ENCODE peak calls at places on chromosome 20, in seven cellular contexts. One of them, this sample, is unnamed. For H3K4me1, the result is how much of the 10 kb centered on the place peaks cover.

GRCh38 chr20:35060168-35060567 is 32.4 kb downstream of the TRPC4AP start:
- DNase-seq in sigmoid colon: no peak
- DNase-seq in heart left ventricle: no peak
- DNase-seq in GM23338: no peak
- DNase-seq in heart right ventricle: no peak
- DNase-seq in ascending aorta: no peak
- DNase-seq in suprapubic skin: no peak
- DNase-seq in this sample: no peak

GRCh38 chr20:24960861-24961260 is 11.8 kb downstream of the CST7 start:
- DNase-seq in ascending aorta: no peak
- DNase-seq in GM23338: no peak
- DNase-seq in sigmoid colon: no peak
- DNase-seq in heart left ventricle: no peak
- DNase-seq in suprapubic skin: no peak
- DNase-seq in heart right ventricle: no peak
- DNase-seq in this sample: no peak

GRCh38 chr20:49183444-49183843 is 4.7 kb downstream of the STAU1 start:
- DNase-seq in sigmoid colon: no peak
- DNase-seq in heart right ventricle: no peak
- DNase-seq in ascending aorta: no peak
- DNase-seq in GM23338: no peak
- DNase-seq in heart left ventricle: no peak
- DNase-seq in suprapubic skin: no peak
- DNase-seq in this sample: no peak

GRCh38 chr20:11529046-11529445 is 388.6 kb upstream of the BTBD3 start:
- DNase-seq in GM23338: no peak
- DNase-seq in sigmoid colon: no peak
- DNase-seq in ascending aorta: no peak
- DNase-seq in heart right ventricle: no peak
- DNase-seq in suprapubic skin: no peak
- DNase-seq in heart left ventricle: no peak
- DNase-seq in this sample: no peak

GRCh38 chr20:1313236-1313964 is 15.5 kb downstream of the SDCBP2 start:
- DNase-seq in suprapubic skin: no peak
- DNase-seq in sigmoid colon: peak
- DNase-seq in ascending aorta: no peak
- DNase-seq in GM23338: peak
- DNase-seq in heart right ventricle: peak
- DNase-seq in heart left ventricle: peak
- DNase-seq in this sample: peak

GRCh38 chr20:48933017-48933766 is 11.7 kb downstream of the ARFGEF2 start:
- DNase-seq in heart right ventricle: no peak
- DNase-seq in suprapubic skin: no peak
- DNase-seq in ascending aorta: no peak
- DNase-seq in sigmoid colon: no peak
- DNase-seq in GM23338: no peak
- DNase-seq in heart left ventricle: no peak
- DNase-seq in this sample: no peak

GRCh38 chr20:56414842-56415765 is 3.0 kb downstream of the CASS4 start:
- DNase-seq in ascending aorta: no peak
- DNase-seq in heart left ventricle: no peak
- DNase-seq in sigmoid colon: no peak
- DNase-seq in heart right ventricle: no peak
- DNase-seq in GM23338: no peak
- DNase-seq in suprapubic skin: no peak
- DNase-seq in this sample: no peak

GRCh38 chr20:32893878-32894483 is 35.3 kb downstream of the EFCAB8 start:
- DNase-seq in heart left ventricle: no peak
- DNase-seq in sigmoid colon: no peak
- DNase-seq in GM23338: peak
- DNase-seq in ascending aorta: no peak
- DNase-seq in heart right ventricle: peak
- DNase-seq in suprapubic skin: no peak
- DNase-seq in this sample: no peak

GRCh38 chr20:15703171-15703911 is 869.9 kb downstream of the KIF16B start:
- DNase-seq in ascending aorta: no peak
- DNase-seq in heart right ventricle: no peak
- DNase-seq in GM23338: no peak
- DNase-seq in sigmoid colon: no peak
- DNase-seq in heart left ventricle: no peak
- DNase-seq in suprapubic skin: no peak
- DNase-seq in this sample: no peak

GRCh38 chr20:8388707-8389106 is 256.6 kb downstream of the PLCB1 start:
- DNase-seq in GM23338: no peak
- DNase-seq in suprapubic skin: no peak
- DNase-seq in heart right ventricle: no peak
- DNase-seq in ascending aorta: no peak
- DNase-seq in heart left ventricle: no peak
- DNase-seq in sigmoid colon: no peak
- DNase-seq in this sample: no peak

GRCh38 chr20:63317601-63318291 is 24.8 kb downstream of the COL20A1 start:
- DNase-seq in sigmoid colon: peak
- DNase-seq in GM23338: no peak
- DNase-seq in ascending aorta: no peak
- DNase-seq in heart right ventricle: no peak
- DNase-seq in heart left ventricle: peak
- DNase-seq in suprapubic skin: no peak
- DNase-seq in this sample: no peak

GRCh38 chr20:21183722-21184121 is 57.8 kb downstream of the KIZ start:
- DNase-seq in suprapubic skin: no peak
- DNase-seq in GM23338: no peak
- DNase-seq in heart left ventricle: no peak
- DNase-seq in ascending aorta: no peak
- DNase-seq in heart right ventricle: no peak
- DNase-seq in sigmoid colon: no peak
- DNase-seq in this sample: no peak

GRCh38 chr20:50813101-50813643 is 18.3 kb downstream of the BCAS4 start:
- DNase-seq in GM23338: no peak
- DNase-seq in suprapubic skin: no peak
- DNase-seq in heart right ventricle: no peak
- DNase-seq in ascending aorta: no peak
- DNase-seq in sigmoid colon: no peak
- DNase-seq in heart left ventricle: no peak
- DNase-seq in this sample: no peak

GRCh38 chr20:50814438-50815161 is 19.7 kb downstream of the BCAS4 start:
- DNase-seq in heart right ventricle: no peak
- DNase-seq in ascending aorta: no peak
- DNase-seq in heart left ventricle: no peak
- DNase-seq in sigmoid colon: no peak
- DNase-seq in GM23338: no peak
- DNase-seq in suprapubic skin: no peak
- DNase-seq in this sample: no peak

GRCh38 chr20:50813801-50814200 is 18.9 kb downstream of the BCAS4 start:
- DNase-seq in sigmoid colon: no peak
- DNase-seq in ascending aorta: no peak
- DNase-seq in heart left ventricle: no peak
- DNase-seq in suprapubic skin: no peak
- DNase-seq in GM23338: no peak
- DNase-seq in heart right ventricle: no peak
- DNase-seq in this sample: no peak

GRCh38 chr20:50810063-50810462 is 15.2 kb downstream of the BCAS4 start:
- DNase-seq in sigmoid colon: no peak
- DNase-seq in heart right ventricle: no peak
- DNase-seq in heart left ventricle: no peak
- DNase-seq in ascending aorta: no peak
- DNase-seq in GM23338: no peak
- DNase-seq in suprapubic skin: no peak
- DNase-seq in this sample: no peak

GRCh38 chr20:50810842-50811241 is 16.0 kb downstream of the BCAS4 start:
- DNase-seq in heart left ventricle: no peak
- DNase-seq in suprapubic skin: no peak
- DNase-seq in GM23338: no peak
- DNase-seq in sigmoid colon: no peak
- DNase-seq in ascending aorta: no peak
- DNase-seq in heart right ventricle: no peak
- DNase-seq in this sample: no peak
- H3K4me3 ChIP-seq in heart left ventricle: no peak
- H3K4me3 ChIP-seq in suprapubic skin: no peak
- H3K4me3 ChIP-seq in GM23338: no peak
- H3K4me3 ChIP-seq in sigmoid colon: no peak
- H3K4me3 ChIP-seq in ascending aorta: no peak
- H3K4me3 ChIP-seq in heart right ventricle: no peak
- H3K4me3 ChIP-seq in this sample: no peak

GRCh38 chr20:51979226-51979625 is 176.9 kb upstream of the SALL4 start:
- DNase-seq in suprapubic skin: no peak
- DNase-seq in ascending aorta: no peak
- DNase-seq in heart right ventricle: no peak
- DNase-seq in GM23338: no peak
- DNase-seq in sigmoid colon: no peak
- DNase-seq in heart left ventricle: no peak
- DNase-seq in this sample: no peak

GRCh38 chr20:51987812-51988211 is 185.5 kb upstream of the SALL4 start:
- DNase-seq in ascending aorta: no peak
- DNase-seq in suprapubic skin: no peak
- DNase-seq in heart left ventricle: no peak
- DNase-seq in heart right ventricle: no peak
- DNase-seq in GM23338: no peak
- DNase-seq in sigmoid colon: no peak
- DNase-seq in this sample: no peak

GRCh38 chr20:51985753-51986152 is 183.4 kb upstream of the SALL4 start:
- DNase-seq in ascending aorta: no peak
- DNase-seq in sigmoid colon: no peak
- DNase-seq in heart right ventricle: no peak
- DNase-seq in heart left ventricle: no peak
- DNase-seq in GM23338: no peak
- DNase-seq in suprapubic skin: no peak
- DNase-seq in this sample: no peak

GRCh38 chr20:51980277-51980676 is 178.0 kb upstream of the SALL4 start:
- DNase-seq in sigmoid colon: no peak
- DNase-seq in ascending aorta: no peak
- DNase-seq in suprapubic skin: no peak
- DNase-seq in GM23338: no peak
- DNase-seq in heart right ventricle: no peak
- DNase-seq in heart left ventricle: no peak
- DNase-seq in this sample: no peak

GRCh38 chr20:51985013-51985415 is 182.7 kb upstream of the SALL4 start:
- DNase-seq in heart right ventricle: no peak
- DNase-seq in heart left ventricle: no peak
- DNase-seq in GM23338: peak
- DNase-seq in ascending aorta: no peak
- DNase-seq in sigmoid colon: no peak
- DNase-seq in suprapubic skin: no peak
- DNase-seq in this sample: no peak
- TF ChIP-seq CTCF in heart right ventricle: no peak
- TF ChIP-seq CTCF in heart left ventricle: no peak
- TF ChIP-seq CTCF in GM23338: no peak
- TF ChIP-seq CTCF in ascending aorta: no peak
- TF ChIP-seq CTCF in sigmoid colon: no peak
- TF ChIP-seq CTCF in suprapubic skin: no peak
- TF ChIP-seq CTCF in this sample: no peak

GRCh38 chr20:50540620-50541605 is 30.7 kb downstream of the PTPN1 start:
- DNase-seq in heart left ventricle: no peak
- DNase-seq in sigmoid colon: no peak
- DNase-seq in suprapubic skin: no peak
- DNase-seq in GM23338: peak
- DNase-seq in ascending aorta: no peak
- DNase-seq in heart right ventricle: no peak
- DNase-seq in this sample: peak

GRCh38 chr20:50538276-50538675 is 28.1 kb downstream of the PTPN1 start:
- DNase-seq in heart right ventricle: no peak
- DNase-seq in ascending aorta: no peak
- DNase-seq in suprapubic skin: no peak
- DNase-seq in GM23338: no peak
- DNase-seq in heart left ventricle: no peak
- DNase-seq in sigmoid colon: no peak
- DNase-seq in this sample: no peak

GRCh38 chr20:50545123-50545522 is 34.9 kb downstream of the PTPN1 start:
- DNase-seq in sigmoid colon: no peak
- DNase-seq in ascending aorta: no peak
- DNase-seq in GM23338: peak
- DNase-seq in suprapubic skin: no peak
- DNase-seq in heart left ventricle: no peak
- DNase-seq in heart right ventricle: no peak
- DNase-seq in this sample: no peak

GRCh38 chr20:50543326-50543725 is 33.1 kb downstream of the PTPN1 start:
- DNase-seq in heart right ventricle: no peak
- DNase-seq in suprapubic skin: no peak
- DNase-seq in heart left ventricle: no peak
- DNase-seq in GM23338: no peak
- DNase-seq in ascending aorta: no peak
- DNase-seq in sigmoid colon: no peak
- DNase-seq in this sample: no peak

DNA sequence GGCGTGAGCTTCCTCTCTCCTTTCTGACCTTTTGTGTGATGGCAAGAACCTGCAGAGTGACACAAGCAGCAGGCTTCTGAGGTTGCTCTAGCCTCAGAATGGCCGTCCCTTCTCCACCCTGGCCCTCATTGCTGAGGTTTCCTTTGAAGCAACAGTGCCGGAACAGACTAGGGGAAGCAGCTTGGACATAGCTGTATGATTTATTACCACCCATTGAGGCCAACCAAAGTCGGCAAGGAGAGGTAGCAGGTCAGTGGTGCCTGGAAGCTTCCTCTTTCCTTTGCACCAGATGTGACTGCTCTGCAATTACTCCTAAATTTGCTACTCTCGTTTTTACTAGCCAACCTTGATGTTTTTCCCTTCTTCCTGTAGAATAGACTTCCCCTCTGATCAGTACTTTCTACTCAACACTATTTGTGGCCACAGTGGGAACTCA is 31.4 kb downstream of the PTPN1 start:
- DNase-seq in ascending aorta: no peak
- DNase-seq in sigmoid colon: no peak
- DNase-seq in heart right ventricle: no peak
- DNase-seq in heart left ventricle: no peak
- DNase-seq in suprapubic skin: no peak
- DNase-seq in GM23338: no peak
- DNase-seq in this sample: no peak
- H3K4me1 ChIP-seq in ascending aorta: under half
- H3K4me1 ChIP-seq in sigmoid colon: half or more
- H3K4me1 ChIP-seq in heart right ventricle: under half
- H3K4me1 ChIP-seq in heart left ventricle: half or more
- H3K4me1 ChIP-seq in suprapubic skin: under half
- H3K4me1 ChIP-seq in GM23338: under half
- H3K4me1 ChIP-seq in this sample: under half

GRCh38 chr20:2799271-2799670 is 1.2 kb downstream of the CPXM1 start:
- DNase-seq in heart right ventricle: no peak
- DNase-seq in heart left ventricle: no peak
- DNase-seq in GM23338: peak
- DNase-seq in suprapubic skin: no peak
- DNase-seq in ascending aorta: no peak
- DNase-seq in sigmoid colon: no peak
- DNase-seq in this sample: no peak
- H3K4me3 ChIP-seq in heart right ventricle: peak
- H3K4me3 ChIP-seq in heart left ventricle: peak
- H3K4me3 ChIP-seq in GM23338: peak
- H3K4me3 ChIP-seq in suprapubic skin: peak
- H3K4me3 ChIP-seq in ascending aorta: peak
- H3K4me3 ChIP-seq in sigmoid colon: peak
- H3K4me3 ChIP-seq in this sample: peak

This sample was measured in thoracic aorta.